ENCODE peak calls at places on chromosomes 4 and X, in nine cellular contexts. G, W, C, L, X, H, E, O and F are unnamed samples. For H3K27me3, the result is how much of the 10 kb centered on the place peaks cover.

GRCh38 chr4:150818661-150819060 is 196.4 kb downstream of the LRBA start:
- DNase-seq in G (no peak), W (no peak), C (no peak), L (no peak), X (no peak), H (no peak), E (no peak), O (no peak), F (no peak)

GRCh38 chr4:78370625-78371372 is 180.8 kb upstream of the ANXA3 start:
- DNase-seq in G (no peak), W (no peak), C (peak), L (no peak), X (no peak), H (no peak), E (no peak), O (no peak), F (peak)

GRCh38 chr4:59455751-59456150 is 1744.4 kb upstream of the ADGRL3 start:
- DNase-seq in G (no peak), W (no peak), C (no peak), L (no peak), X (no peak), H (no peak), E (no peak), O (no peak), F (no peak)

GRCh38 chrX:88883205-88883604 is 136.2 kb downstream of the CPXCR1 start:
- DNase-seq in G (no peak), W (no peak), C (no peak), L (no peak), X (no peak), H (no peak), E (no peak), O (no peak), F (no peak)

GRCh38 chr4:185936650-185937376 is 124.8 kb upstream of the SORBS2 start:
- DNase-seq in G (no peak), W (no peak), C (no peak), L (no peak), X (no peak), H (no peak), E (no peak), O (no peak), F (no peak)

GRCh38 chr4:120916937-120917336 is 5.6 kb downstream of the PRDM5 start:
- DNase-seq in G (no peak), W (no peak), C (peak), L (no peak), X (no peak), H (no peak), E (no peak), O (no peak), F (no peak)

GRCh38 chrX:12989456-12989855 is 14.5 kb downstream of the TMSB4X start:
- DNase-seq in G (no peak), W (no peak), C (no peak), L (no peak), X (no peak), H (no peak), E (no peak), O (no peak), F (no peak)

GRCh38 chr4:184416913-184417734 is 57.2 kb downstream of the IRF2 start:
- DNase-seq in G (no peak), W (no peak), C (no peak), L (peak), X (no peak), H (no peak), E (no peak), O (no peak), F (no peak)

GRCh38 chr4:184383497-184384055 is 90.8 kb downstream of the IRF2 start:
- DNase-seq in G (no peak), W (no peak), C (no peak), L (peak), X (peak), H (no peak), E (peak), O (no peak), F (peak)

GRCh38 chr4:4755306-4755705 is 104.2 kb upstream of the MSX1 start:
- DNase-seq in G (no peak), W (no peak), C (no peak), L (no peak), X (no peak), H (no peak), E (no peak), O (no peak), F (no peak)

GRCh38 chr4:82201805-82202636 is 171.8 kb downstream of the HNRNPD start:
- DNase-seq in G (no peak), W (no peak), C (peak), L (peak), X (peak), H (peak), E (no peak), O (peak), F (peak)

GRCh38 chr4:186158966-186159365 is 32.4 kb upstream of the CYP4V2 start:
- DNase-seq in G (no peak), W (no peak), C (no peak), L (no peak), X (no peak), H (no peak), E (no peak), O (no peak), F (no peak)

GRCh38 chr4:186606593-186606992 is 51.2 kb upstream of the MTNR1A start:
- DNase-seq in G (no peak), W (no peak), C (no peak), L (no peak), X (no peak), H (no peak), E (no peak), O (no peak), F (no peak)

GRCh38 chrX:136143714-136144113 is 3.6 kb upstream of the FHL1 start:
- DNase-seq in G (no peak), W (no peak), C (no peak), L (no peak), X (no peak), H (no peak), E (no peak), O (no peak), F (no peak)

GRCh38 chr4:4838602-4839470 is 20.6 kb upstream of the MSX1 start:
- DNase-seq in G (peak), W (peak), C (no peak), L (no peak), X (no peak), H (no peak), E (no peak), O (no peak), F (no peak)

GRCh38 chr4:2064276-2064991 is 5.3 kb downstream of the NAT8L start:
- DNase-seq in G (no peak), W (peak), C (no peak), L (peak), X (no peak), H (peak), E (no peak), O (peak), F (no peak)

GRCh38 chr4:138181288-138181687 is 60.9 kb downstream of the SLC7A11 start:
- DNase-seq in G (no peak), W (no peak), C (no peak), L (no peak), X (no peak), H (no peak), E (no peak), O (no peak), F (no peak)

GRCh38 chr4:85898236-85898635 is 423.3 kb downstream of the ARHGAP24 start:
- DNase-seq in G (no peak), W (no peak), C (no peak), L (no peak), X (no peak), H (no peak), E (no peak), O (no peak), F (no peak)

GRCh38 chr4:53100801-53101581 is 238.9 kb downstream of the RASL11B start:
- DNase-seq in G (no peak), W (no peak), C (no peak), L (no peak), X (no peak), H (no peak), E (no peak), O (no peak), F (no peak)

GRCh38 chr4:147019061-147019460 is 73.4 kb upstream of the TTC29 start:
- DNase-seq in G (no peak), W (peak), C (peak), L (peak), X (peak), H (peak), E (peak), O (peak), F (peak)

GRCh38 chrX:123223859-123224258 is 39.8 kb downstream of the GRIA3 start:
- DNase-seq in G (no peak), W (no peak), C (no peak), L (no peak), X (no peak), H (no peak), E (no peak), O (no peak), F (no peak)

GRCh38 chrX:56978172-56978571 is 17.2 kb downstream of the SPIN3 start:
- DNase-seq in G (no peak), W (no peak), C (peak), L (peak), X (peak), H (peak), E (no peak), O (peak), F (peak)

GRCh38 chrX:39125834-39126233 is 324.6 kb downstream of the MID1IP1 start:
- DNase-seq in G (no peak), W (no peak), C (no peak), L (no peak), X (no peak), H (no peak), E (no peak), O (no peak), F (no peak)

GRCh38 chrX:153766098-153766817 is 2.2 kb downstream of the PLXNB3 start:
- DNase-seq in G (no peak), W (peak), C (no peak), L (peak), X (no peak), H (peak), E (peak), O (peak), F (no peak)

GRCh38 chrX:150574824-150575409 is 6.5 kb downstream of the MTM1 start:
- DNase-seq in G (no peak), W (no peak), C (no peak), L (no peak), X (no peak), H (no peak), E (no peak), O (no peak), F (no peak)

GRCh38 chr4:78578674-78579430 is 27.3 kb downstream of the ANXA3 start:
- DNase-seq in G (no peak), W (no peak), C (no peak), L (no peak), X (no peak), H (no peak), E (no peak), O (no peak), F (no peak)

GRCh38 chr4:138242830-138243149 is 641 bp upstream of the SLC7A11 start:
- DNase-seq in G (no peak), W (no peak), C (no peak), L (no peak), X (no peak), H (no peak), E (no peak), O (no peak), F (no peak)

GRCh38 chr4:37685726-37686372 is 327 bp downstream of the RELL1 start:
- DNase-seq in G (peak), W (no peak), C (peak), L (peak), X (no peak), H (peak), E (peak), O (peak), F (peak)
- TF ChIP-seq POLR2AphosphoS5 in G (peak), W (peak), C (peak), L (peak), X (peak), H (peak), E (peak), O (peak), F (no peak)

GRCh38 chrX:78514852-78515251 is 144.3 kb downstream of the RTL3 start:
- DNase-seq in G (no peak), W (no peak), C (peak), L (no peak), X (no peak), H (no peak), E (no peak), O (no peak), F (no peak)

GRCh38 chrX:78517124-78517523 is 142.0 kb downstream of the RTL3 start:
- DNase-seq in G (no peak), W (no peak), C (no peak), L (no peak), X (no peak), H (no peak), E (no peak), O (no peak), F (no peak)

DNA sequence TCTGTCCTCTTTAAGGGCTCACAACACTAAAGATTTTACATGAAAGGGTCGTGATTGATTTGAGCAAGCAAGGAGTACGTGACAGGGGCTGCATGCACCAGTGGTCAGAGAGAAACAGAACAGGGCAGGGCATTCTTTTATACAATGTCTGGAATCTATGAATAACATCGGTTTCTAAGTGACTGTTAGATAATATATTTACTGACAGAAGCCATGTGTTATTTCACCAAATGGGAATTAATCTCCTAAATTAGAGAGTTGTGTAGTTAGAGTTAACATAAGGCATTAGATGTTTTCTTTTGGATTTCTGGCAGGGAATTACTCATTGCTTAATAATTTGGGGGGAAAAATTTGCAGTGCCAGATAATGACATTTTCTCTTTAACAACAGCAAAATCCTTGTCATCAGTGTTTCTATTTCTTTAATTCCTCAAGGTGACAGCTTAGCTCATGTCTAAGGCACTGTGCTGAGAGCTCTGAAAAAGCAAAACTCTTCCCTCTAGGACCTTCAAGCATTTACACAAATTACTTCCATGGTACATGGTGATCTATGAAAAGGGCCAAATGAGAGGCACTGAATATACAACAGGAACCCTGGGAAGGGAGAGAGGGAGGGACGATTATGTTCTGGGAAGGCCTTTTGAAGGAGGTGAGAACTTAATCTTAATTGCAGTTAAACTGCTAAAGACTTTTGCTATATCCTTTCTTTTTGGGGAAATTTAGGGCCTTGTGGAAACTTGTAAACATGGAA is 145.0 kb downstream of the RTL3 start:
- DNase-seq in G (no peak), W (no peak), C (peak), L (no peak), X (no peak), H (no peak), E (no peak), O (no peak), F (no peak)
- H3K27me3 ChIP-seq in G (under half), W (under half), C (under half), L (under half), X (under half), H (under half), E (under half), O (under half), F (under half)

DNA sequence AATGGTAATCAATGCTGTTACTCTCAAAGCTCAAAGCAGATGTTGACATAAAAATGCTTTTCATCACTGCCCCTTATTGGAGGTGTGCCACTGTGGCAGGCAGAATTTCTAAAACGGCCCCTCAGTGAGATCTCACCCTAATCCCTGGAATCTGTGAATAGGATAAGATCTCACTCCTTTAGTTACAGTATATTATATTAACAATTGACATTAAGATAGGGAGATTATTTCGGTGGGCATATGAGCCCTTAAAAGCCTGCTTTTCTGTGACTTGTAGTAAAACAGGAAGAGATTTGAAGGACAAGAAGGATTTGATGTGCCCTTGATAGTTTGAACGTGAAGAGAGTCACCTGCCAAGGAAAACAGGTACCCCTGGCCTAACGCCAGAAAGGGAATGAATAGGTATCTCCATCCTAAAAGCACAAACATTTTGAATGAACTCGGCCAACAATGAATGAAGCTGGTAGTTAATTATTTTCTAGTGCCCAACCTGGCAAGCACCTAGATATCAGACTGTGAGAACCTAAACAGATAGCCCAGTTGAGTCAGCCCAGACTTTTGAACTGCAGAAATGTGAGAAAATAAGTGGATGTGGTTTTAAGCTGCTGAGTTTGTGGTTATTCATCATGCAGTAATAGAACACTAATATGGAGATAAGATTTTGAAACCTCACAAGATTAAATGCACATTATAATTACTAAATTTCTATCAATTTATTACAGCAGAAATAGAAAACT is 881.6 kb downstream of the PCDH18 start:
- DNase-seq in G (no peak), W (no peak), C (no peak), L (no peak), X (peak), H (no peak), E (no peak), O (no peak), F (no peak)
- TF ChIP-seq POLR2AphosphoS5 in G (no peak), W (no peak), C (no peak), L (no peak), X (no peak), H (no peak), E (no peak), O (no peak), F (no peak)

DNA sequence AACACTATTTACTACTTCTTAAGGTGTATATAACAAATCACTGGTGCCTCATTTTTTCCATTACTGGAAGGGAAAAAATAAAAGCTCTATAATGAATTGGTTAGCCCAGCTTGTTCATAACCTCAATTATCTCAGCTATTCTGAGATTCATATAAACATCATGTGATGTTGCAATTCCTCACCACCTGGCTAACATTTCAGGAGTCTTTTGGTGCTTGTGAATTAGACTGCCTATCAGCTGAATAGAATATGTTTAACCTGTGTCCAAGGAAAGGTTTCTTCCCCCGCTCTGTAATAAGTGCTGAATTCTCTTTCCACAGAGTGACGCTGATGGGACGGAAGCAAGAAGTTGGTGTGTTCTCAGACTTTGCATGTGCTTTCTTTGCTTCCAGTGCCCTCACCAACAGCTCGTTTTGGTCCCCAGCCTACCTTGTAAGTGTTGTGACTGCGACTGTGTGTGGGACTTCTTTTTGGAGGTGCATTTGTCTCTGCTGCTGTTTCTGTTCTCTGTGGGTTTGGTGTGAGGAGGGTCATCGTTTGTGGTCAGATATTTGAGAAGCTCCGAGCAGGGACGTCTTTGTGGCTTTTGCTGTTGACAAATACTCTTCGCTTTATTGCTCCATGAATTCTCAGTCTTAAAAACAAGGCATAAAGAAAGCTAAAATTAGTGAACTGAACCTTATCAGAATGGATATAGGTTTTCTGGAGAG is 61.7 kb downstream of the PPARGC1A start:
- DNase-seq in G (no peak), W (no peak), C (no peak), L (no peak), X (no peak), H (no peak), E (no peak), O (no peak), F (no peak)
- H3K27me3 ChIP-seq in G (under half), W (under half), C (under half), L (under half), X (under half), H (under half), E (under half), O (under half), F (under half)